ENCODE peak calls at places on chromosomes 7 and 10, in four cellular contexts. K is CD8-positive, alpha-beta memory T cell; D is Peyer's patch; T is mesendoderm. J is an unnamed sample. For H3K36me3, the result is how much of the 10 kb centered on the place peaks cover.

GRCh38 chr10:52769966-52770365 is 2.6 kb downstream of the MBL2 start:
- DNase-seq in K (no peak), D (no peak), T (no peak), J (no peak)

GRCh38 chr7:6542368-6542767 is 8.9 kb downstream of the GRID2IP start:
- DNase-seq in K (no peak), D (no peak), T (no peak), J (no peak)

GRCh38 chr7:23383225-23383624 is 84.1 kb downstream of the MALSU1 start:
- DNase-seq in K (no peak), D (no peak), T (no peak), J (no peak)

GRCh38 chr10:71079761-71080380 is 132.5 kb upstream of the UNC5B start:
- DNase-seq in K (no peak), D (peak), T (no peak), J (no peak)

GRCh38 chr7:85384376-85384775 is 197.5 kb upstream of the SEMA3D start:
- DNase-seq in K (no peak), D (no peak), T (no peak), J (no peak)

GRCh38 chr10:78436706-78437406 is 403.2 kb downstream of the RPS24 start:
- DNase-seq in K (no peak), D (no peak), T (no peak), J (no peak)

GRCh38 chr7:85160223-85160622 is 26.6 kb downstream of the SEMA3D start:
- DNase-seq in K (no peak), D (no peak), T (no peak), J (no peak)

GRCh38 chr7:76260171-76260703 is 42.2 kb upstream of the HSPB1 start:
- DNase-seq in K (peak), D (no peak), T (peak), J (peak)

GRCh38 chr10:3886191-3886590 is 101.2 kb upstream of the KLF6 start:
- DNase-seq in K (no peak), D (peak), T (peak), J (no peak)

GRCh38 chr10:12504176-12504575 is 154.8 kb downstream of the CAMK1D start:
- DNase-seq in K (no peak), D (peak), T (no peak), J (no peak)

GRCh38 chr7:63899691-63900393 is 98.8 kb upstream of the ZNF722 start:
- DNase-seq in K (peak), D (peak), T (no peak), J (peak)

GRCh38 chr10:57696641-57697040 is 571.1 kb downstream of the IPMK start:
- DNase-seq in K (no peak), D (no peak), T (no peak), J (no peak)

GRCh38 chr7:99457646-99458493 is 8.1 kb downstream of the ATP5MF start:
- DNase-seq in K (no peak), D (no peak), T (no peak), J (no peak)

GRCh38 chr7:297611-298374 is 7.8 kb downstream of the FOXL3 start:
- DNase-seq in K (no peak), D (peak), T (no peak), J (no peak)

GRCh38 chr7:158766570-158767281 is 62.1 kb upstream of the NCAPG2 start:
- DNase-seq in K (no peak), D (no peak), T (no peak), J (no peak)
- H3K36me3 ChIP-seq in K (under half), D (under half), T (under half), J (half or more)

DNA sequence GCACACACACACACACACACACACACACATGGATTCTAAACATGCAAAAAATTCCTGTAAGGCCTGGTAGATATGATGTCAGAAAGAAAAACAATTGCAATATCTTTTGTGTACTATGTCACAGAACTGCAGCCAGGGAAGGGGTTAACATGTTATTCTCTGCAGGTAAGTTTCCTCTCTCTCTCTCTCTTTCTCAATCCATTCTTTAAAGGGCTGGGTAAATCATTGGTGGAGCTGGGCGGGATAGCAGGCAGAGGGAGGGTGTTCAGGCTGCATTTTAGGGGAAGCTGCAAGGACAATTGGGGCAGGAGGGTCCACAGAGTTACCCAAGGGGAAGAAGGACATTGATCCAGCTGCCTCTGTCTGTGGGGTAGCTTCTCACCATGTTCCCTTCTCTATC is 153.9 kb upstream of the BMPER start:
- DNase-seq in K (no peak), D (no peak), T (no peak), J (no peak)
- H3K36me3 ChIP-seq in K (under half), D (under half), T (under half), J (under half)

DNA sequence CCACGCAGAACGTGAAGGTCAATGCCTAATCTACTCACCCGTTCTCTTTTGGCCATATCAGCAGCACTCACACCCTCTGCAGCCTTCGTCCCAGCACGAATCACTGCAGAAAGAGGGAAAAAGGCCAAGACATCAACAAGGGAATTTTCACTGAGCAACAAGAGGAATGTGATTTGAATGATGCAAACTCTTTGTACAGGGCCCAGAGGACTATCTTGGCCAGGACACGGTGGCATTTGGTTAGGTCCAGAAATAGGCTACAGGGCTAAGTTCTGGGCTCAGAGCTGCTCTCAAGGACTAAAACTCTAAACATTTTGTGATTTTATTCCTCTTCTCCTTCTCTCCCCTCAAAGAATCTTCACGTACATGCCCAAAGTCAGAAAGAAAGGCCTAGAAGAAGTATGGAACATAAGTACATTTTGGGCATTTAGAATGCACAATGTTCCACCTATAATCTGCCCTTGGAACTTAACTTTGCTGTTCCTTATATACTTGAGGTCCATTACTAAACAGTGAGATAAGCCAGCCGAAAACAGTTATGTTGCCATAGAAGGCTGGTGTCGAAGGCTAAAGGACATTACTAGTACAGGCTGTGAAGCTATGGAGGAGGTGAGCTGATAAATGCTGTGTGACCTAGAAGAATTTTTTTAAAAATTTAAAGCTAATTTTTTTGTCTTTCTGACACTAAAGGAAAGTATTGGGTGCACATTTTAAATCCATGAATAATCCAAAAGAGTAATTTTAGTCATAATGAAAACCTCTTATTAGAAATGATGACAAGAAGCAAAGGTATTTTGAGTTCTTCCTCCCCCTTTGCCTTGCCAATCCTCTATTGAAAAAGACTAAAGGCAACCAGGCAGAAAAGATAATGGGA is 20.0 kb downstream of the RBM28 start:
- DNase-seq in K (no peak), D (no peak), T (no peak), J (no peak)
- H3K36me3 ChIP-seq in K (under half), D (under half), T (under half), J (half or more)

DNA sequence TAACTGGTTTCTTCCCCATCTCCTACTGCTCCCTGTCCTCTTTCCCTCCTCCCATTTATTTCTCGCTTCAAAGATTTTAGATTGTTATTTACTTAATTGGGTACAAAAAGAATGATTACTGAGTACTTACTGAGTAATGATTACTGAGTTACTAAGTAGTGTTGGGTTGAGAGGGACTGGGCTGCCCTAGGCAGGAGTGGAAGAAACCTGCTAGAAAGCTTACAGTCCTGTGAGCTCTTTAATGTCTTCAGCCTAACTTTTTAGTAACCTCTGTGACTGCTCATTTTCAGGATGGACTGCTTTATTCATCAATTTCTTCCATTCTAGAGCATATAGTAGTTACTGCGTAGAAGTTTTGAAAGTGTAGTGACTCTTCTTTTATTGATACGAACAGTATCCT is 7.6 kb downstream of the PHF14 start:
- DNase-seq in K (no peak), D (no peak), T (no peak), J (no peak)
- H3K36me3 ChIP-seq in K (under half), D (under half), T (under half), J (under half)

GRCh38 chr10:11255156-11255555 is 237.5 kb downstream of the CELF2 start:
- DNase-seq in K (no peak), D (no peak), T (no peak), J (no peak)

GRCh38 chr10:11253397-11254002 is 235.8 kb downstream of the CELF2 start:
- DNase-seq in K (no peak), D (no peak), T (no peak), J (no peak)

GRCh38 chr10:11260136-11260535 is 242.5 kb downstream of the CELF2 start:
- DNase-seq in K (no peak), D (no peak), T (peak), J (no peak)

GRCh38 chr10:11256896-11257295 is 239.2 kb downstream of the CELF2 start:
- DNase-seq in K (no peak), D (no peak), T (no peak), J (peak)

DNA sequence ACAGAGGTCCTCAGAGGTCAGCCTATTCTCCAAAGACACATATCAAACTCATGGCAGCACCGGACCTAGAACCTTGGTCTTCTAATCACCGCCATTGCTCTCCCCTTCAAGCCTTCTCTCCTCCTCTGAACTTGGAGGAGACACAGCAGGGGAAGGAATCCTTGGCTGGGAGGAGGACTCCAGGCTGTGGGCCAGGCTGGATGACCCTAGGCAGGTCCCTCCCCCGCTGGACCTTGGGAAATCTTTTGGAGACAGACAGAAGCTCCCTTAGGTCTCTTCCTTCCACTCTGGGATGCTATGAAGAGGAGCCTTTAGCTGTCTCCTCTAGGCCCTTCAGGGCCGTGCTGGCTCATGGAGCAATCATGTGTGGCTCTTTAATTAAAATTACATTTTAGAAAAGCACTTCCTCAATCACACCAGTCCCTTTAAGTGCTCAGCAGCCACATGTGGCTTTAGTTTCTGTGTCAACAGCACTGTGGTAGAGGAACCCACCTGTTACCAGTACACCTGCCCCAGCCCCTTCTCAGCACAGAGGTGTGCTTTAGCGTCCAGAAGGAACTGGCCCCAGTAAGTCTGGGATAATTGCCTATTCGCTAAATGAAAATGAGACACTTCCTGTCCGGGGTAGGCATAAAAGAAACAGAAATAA is 238.2 kb downstream of the CELF2 start:
- DNase-seq in K (no peak), D (no peak), T (no peak), J (no peak)
- H3K36me3 ChIP-seq in K (half or more), D (under half), T (under half), J (half or more)

GRCh38 chr7:51023547-51023946 is 240.9 kb upstream of the GRB10 start:
- DNase-seq in K (no peak), D (no peak), T (no peak), J (no peak)
- H3K36me3 ChIP-seq in K (under half), D (under half), T (under half), J (under half)

GRCh38 chr7:4784799-4785198 is 9.4 kb downstream of the AP5Z1 start:
- DNase-seq in K (no peak), D (no peak), T (no peak), J (no peak)

GRCh38 chr7:4785371-4785770 is 9.9 kb downstream of the AP5Z1 start:
- DNase-seq in K (no peak), D (no peak), T (no peak), J (no peak)

GRCh38 chr7:4787947-4788626 is 12.7 kb downstream of the AP5Z1 start:
- DNase-seq in K (no peak), D (no peak), T (no peak), J (no peak)

GRCh38 chr7:4787541-4787940 is 12.1 kb downstream of the AP5Z1 start:
- DNase-seq in K (no peak), D (no peak), T (no peak), J (no peak)

GRCh38 chr7:4786015-4786414 is 10.6 kb downstream of the AP5Z1 start:
- DNase-seq in K (no peak), D (no peak), T (no peak), J (no peak)
- H3K36me3 ChIP-seq in K (under half), D (under half), T (under half), J (half or more)

GRCh38 chr10:97452352-97452751 is 6.4 kb downstream of the ZDHHC16 start:
- DNase-seq in K (no peak), D (no peak), T (no peak), J (no peak)
- H3K36me3 ChIP-seq in K (under half), D (under half), T (under half), J (under half)

GRCh38 chr10:5643356-5643755 is 23.0 kb downstream of the ASB13 start:
- DNase-seq in K (no peak), D (no peak), T (no peak), J (no peak)
- H3K36me3 ChIP-seq in K (under half), D (under half), T (under half), J (under half)

DNA sequence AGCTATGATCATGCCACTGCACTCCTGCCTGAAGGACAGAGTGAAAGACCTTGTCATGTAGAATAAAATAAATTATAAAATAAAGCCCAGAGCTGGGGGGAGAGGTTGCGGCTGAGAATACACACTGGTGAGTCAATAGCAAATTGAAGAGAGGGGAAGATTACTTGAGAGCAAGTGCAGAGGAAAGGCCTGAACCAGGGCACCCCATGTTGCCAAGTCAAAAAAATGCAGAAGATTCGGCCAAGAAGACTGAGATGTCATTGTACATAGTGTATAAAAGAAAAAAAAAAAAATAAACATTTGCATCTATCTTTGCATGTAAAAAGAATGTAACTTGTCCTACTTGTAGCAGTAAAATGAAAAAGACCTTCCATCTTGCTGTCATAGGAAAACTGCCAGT is 32.4 kb downstream of the RHEB start:
- DNase-seq in K (no peak), D (no peak), T (no peak), J (no peak)
- H3K36me3 ChIP-seq in K (under half), D (under half), T (under half), J (half or more)

J was measured in effector memory CD4-positive, alpha-beta T cell.